ENCODE peak calls at places on chromosomes 6 and 20, in six cellular contexts. One of them, this sample, is unnamed.

GRCh38 chr6:111201155-111201554 is 113.9 kb downstream of the SLC16A10 start:
- DNase-seq in K562: no peak
- DNase-seq in endothelial cell of umbilical vein: no peak
- DNase-seq in A549: no peak
- DNase-seq in GM12878: no peak
- DNase-seq in HepG2: no peak
- DNase-seq in this sample: no peak

GRCh38 chr6:136060759-136061158 is 189.4 kb downstream of the MTFR2 start:
- DNase-seq in K562: no peak
- DNase-seq in A549: no peak
- DNase-seq in HepG2: no peak
- DNase-seq in GM12878: no peak
- DNase-seq in endothelial cell of umbilical vein: no peak
- DNase-seq in this sample: no peak

GRCh38 chr6:28940294-28940858 is 16.6 kb upstream of the TRIM27 start:
- DNase-seq in HepG2: peak
- DNase-seq in K562: peak
- DNase-seq in endothelial cell of umbilical vein: no peak
- DNase-seq in GM12878: peak
- DNase-seq in A549: peak
- DNase-seq in this sample: peak

GRCh38 chr6:50868466-50868865 is 49.8 kb downstream of the TFAP2B start:
- DNase-seq in GM12878: no peak
- DNase-seq in K562: no peak
- DNase-seq in endothelial cell of umbilical vein: no peak
- DNase-seq in A549: no peak
- DNase-seq in HepG2: no peak
- DNase-seq in this sample: no peak

GRCh38 chr6:21588812-21589811 is 4.4 kb upstream of the SOX4 start:
- DNase-seq in GM12878: no peak
- DNase-seq in endothelial cell of umbilical vein: peak
- DNase-seq in K562: peak
- DNase-seq in HepG2: peak
- DNase-seq in A549: peak
- DNase-seq in this sample: peak

GRCh38 chr6:31580807-31581437 is 1.3 kb downstream of the LTB start:
- DNase-seq in K562: peak
- DNase-seq in HepG2: peak
- DNase-seq in A549: peak
- DNase-seq in endothelial cell of umbilical vein: peak
- DNase-seq in GM12878: no peak
- DNase-seq in this sample: peak

GRCh38 chr20:17678886-17679285 is 3.2 kb downstream of the RRBP1 start:
- DNase-seq in GM12878: no peak
- DNase-seq in A549: no peak
- DNase-seq in HepG2: no peak
- DNase-seq in endothelial cell of umbilical vein: no peak
- DNase-seq in K562: no peak
- DNase-seq in this sample: no peak

GRCh38 chr20:14521016-14521415 is 183.6 kb upstream of the FLRT3 start:
- DNase-seq in A549: no peak
- DNase-seq in K562: no peak
- DNase-seq in endothelial cell of umbilical vein: no peak
- DNase-seq in GM12878: no peak
- DNase-seq in HepG2: no peak
- DNase-seq in this sample: no peak

GRCh38 chr6:1103027-1103426 is 208.9 kb upstream of the FOXQ1 start:
- DNase-seq in A549: no peak
- DNase-seq in GM12878: no peak
- DNase-seq in endothelial cell of umbilical vein: no peak
- DNase-seq in HepG2: no peak
- DNase-seq in K562: no peak
- DNase-seq in this sample: no peak

GRCh38 chr6:56292505-56293181 is 45.3 kb upstream of the COL21A1 start:
- DNase-seq in A549: peak
- DNase-seq in GM12878: no peak
- DNase-seq in endothelial cell of umbilical vein: peak
- DNase-seq in K562: peak
- DNase-seq in HepG2: peak
- DNase-seq in this sample: peak

GRCh38 chr6:85405175-85405852 is 44.6 kb upstream of the NT5E start:
- DNase-seq in GM12878: peak
- DNase-seq in A549: peak
- DNase-seq in endothelial cell of umbilical vein: no peak
- DNase-seq in HepG2: peak
- DNase-seq in K562: no peak
- DNase-seq in this sample: no peak

GRCh38 chr6:49497308-49497707 is 2.4 kb upstream of the GLYATL3 start:
- DNase-seq in K562: no peak
- DNase-seq in endothelial cell of umbilical vein: no peak
- DNase-seq in A549: no peak
- DNase-seq in HepG2: no peak
- DNase-seq in GM12878: no peak
- DNase-seq in this sample: no peak

GRCh38 chr6:150686566-150686965 is 86.9 kb downstream of the PLEKHG1 start:
- DNase-seq in HepG2: no peak
- DNase-seq in A549: no peak
- DNase-seq in K562: no peak
- DNase-seq in endothelial cell of umbilical vein: no peak
- DNase-seq in GM12878: no peak
- DNase-seq in this sample: no peak

GRCh38 chr6:1164600-1164999 is 147.3 kb upstream of the FOXQ1 start:
- DNase-seq in GM12878: no peak
- DNase-seq in HepG2: peak
- DNase-seq in endothelial cell of umbilical vein: no peak
- DNase-seq in A549: no peak
- DNase-seq in K562: no peak
- DNase-seq in this sample: no peak

GRCh38 chr6:30568245-30568644 is 3.0 kb upstream of the ABCF1 start:
- DNase-seq in endothelial cell of umbilical vein: no peak
- DNase-seq in K562: peak
- DNase-seq in A549: no peak
- DNase-seq in HepG2: no peak
- DNase-seq in GM12878: no peak
- DNase-seq in this sample: no peak

GRCh38 chr20:22924036-22924737 is 110.9 kb upstream of the SSTR4 start:
- DNase-seq in endothelial cell of umbilical vein: no peak
- DNase-seq in GM12878: no peak
- DNase-seq in HepG2: no peak
- DNase-seq in K562: peak
- DNase-seq in A549: no peak
- DNase-seq in this sample: no peak

GRCh38 chr6:133487174-133487573 is 246.0 kb downstream of the EYA4 start:
- DNase-seq in endothelial cell of umbilical vein: no peak
- DNase-seq in HepG2: no peak
- DNase-seq in GM12878: no peak
- DNase-seq in K562: no peak
- DNase-seq in A549: no peak
- DNase-seq in this sample: no peak

GRCh38 chr20:44414808-44415207 is 59.3 kb downstream of the HNF4A start:
- DNase-seq in K562: no peak
- DNase-seq in endothelial cell of umbilical vein: no peak
- DNase-seq in GM12878: no peak
- DNase-seq in HepG2: peak
- DNase-seq in A549: no peak
- DNase-seq in this sample: no peak

GRCh38 chr6:3292431-3293197 is 33.9 kb downstream of the PSMG4 start:
- DNase-seq in K562: no peak
- DNase-seq in GM12878: no peak
- DNase-seq in A549: no peak
- DNase-seq in endothelial cell of umbilical vein: no peak
- DNase-seq in HepG2: no peak
- DNase-seq in this sample: no peak

GRCh38 chr6:13352165-13352564 is 23.8 kb upstream of the TBC1D7 start:
- DNase-seq in endothelial cell of umbilical vein: no peak
- DNase-seq in GM12878: no peak
- DNase-seq in HepG2: no peak
- DNase-seq in K562: no peak
- DNase-seq in A549: no peak
- DNase-seq in this sample: no peak

GRCh38 chr20:43971233-43971632 is 56.6 kb downstream of the TOX2 start:
- DNase-seq in GM12878: no peak
- DNase-seq in HepG2: no peak
- DNase-seq in A549: no peak
- DNase-seq in K562: no peak
- DNase-seq in endothelial cell of umbilical vein: no peak
- DNase-seq in this sample: no peak

GRCh38 chr20:22213271-22213670 is 371.1 kb downstream of the FOXA2 start:
- DNase-seq in HepG2: no peak
- DNase-seq in GM12878: no peak
- DNase-seq in K562: no peak
- DNase-seq in A549: no peak
- DNase-seq in endothelial cell of umbilical vein: no peak
- DNase-seq in this sample: no peak

GRCh38 chr20:47506850-47507249 is 5.2 kb downstream of the NCOA3 start:
- DNase-seq in HepG2: no peak
- DNase-seq in A549: no peak
- DNase-seq in GM12878: no peak
- DNase-seq in endothelial cell of umbilical vein: no peak
- DNase-seq in K562: no peak
- DNase-seq in this sample: no peak

GRCh38 chr20:61965606-61966491 is 99.8 kb downstream of the TAF4 start:
- DNase-seq in K562: no peak
- DNase-seq in endothelial cell of umbilical vein: no peak
- DNase-seq in A549: no peak
- DNase-seq in GM12878: no peak
- DNase-seq in HepG2: peak
- DNase-seq in this sample: no peak

GRCh38 chr6:116444092-116444491 is 17.1 kb upstream of the CALHM6 start:
- DNase-seq in A549: peak
- DNase-seq in endothelial cell of umbilical vein: peak
- DNase-seq in HepG2: peak
- DNase-seq in GM12878: no peak
- DNase-seq in K562: peak
- DNase-seq in this sample: peak

GRCh38 chr6:465531-466348 is 74.2 kb downstream of the IRF4 start:
- DNase-seq in endothelial cell of umbilical vein: no peak
- DNase-seq in HepG2: no peak
- DNase-seq in K562: no peak
- DNase-seq in GM12878: no peak
- DNase-seq in A549: no peak
- DNase-seq in this sample: no peak

GRCh38 chr6:47737406-47737805 is 39.0 kb downstream of the ADGRF4 start:
- DNase-seq in GM12878: no peak
- DNase-seq in HepG2: no peak
- DNase-seq in K562: no peak
- DNase-seq in endothelial cell of umbilical vein: no peak
- DNase-seq in A549: no peak
- DNase-seq in this sample: no peak

GRCh38 chr6:158503222-158503621 is 56.7 kb upstream of the TMEM181 start:
- DNase-seq in HepG2: no peak
- DNase-seq in A549: no peak
- DNase-seq in K562: no peak
- DNase-seq in GM12878: no peak
- DNase-seq in endothelial cell of umbilical vein: no peak
- DNase-seq in this sample: no peak

GRCh38 chr20:3980260-3981131 is 34.9 kb downstream of the RNF24 start:
- DNase-seq in HepG2: peak
- DNase-seq in GM12878: no peak
- DNase-seq in A549: peak
- DNase-seq in K562: peak
- DNase-seq in endothelial cell of umbilical vein: peak
- DNase-seq in this sample: peak

GRCh38 chr20:52269327-52269726 is 77.7 kb upstream of the ZFP64 start:
- DNase-seq in K562: no peak
- DNase-seq in endothelial cell of umbilical vein: no peak
- DNase-seq in HepG2: no peak
- DNase-seq in A549: no peak
- DNase-seq in GM12878: no peak
- DNase-seq in this sample: peak
- TF ChIP-seq MYC in K562: no peak
- TF ChIP-seq MYC in endothelial cell of umbilical vein: no peak
- TF ChIP-seq MYC in HepG2: no peak
- TF ChIP-seq MYC in A549: no peak
- TF ChIP-seq MYC in GM12878: no peak
- TF ChIP-seq MYC in this sample: peak

GRCh38 chr6:35497571-35498406 is 910 bp upstream of the TEAD3 start:
- DNase-seq in HepG2: peak
- DNase-seq in endothelial cell of umbilical vein: peak
- DNase-seq in A549: peak
- DNase-seq in K562: peak
- DNase-seq in GM12878: no peak
- DNase-seq in this sample: peak
- TF ChIP-seq CTCF in HepG2: peak
- TF ChIP-seq CTCF in endothelial cell of umbilical vein: no peak
- TF ChIP-seq CTCF in A549: no peak
- TF ChIP-seq CTCF in K562: no peak
- TF ChIP-seq CTCF in GM12878: no peak
- TF ChIP-seq CTCF in this sample: no peak

DNA sequence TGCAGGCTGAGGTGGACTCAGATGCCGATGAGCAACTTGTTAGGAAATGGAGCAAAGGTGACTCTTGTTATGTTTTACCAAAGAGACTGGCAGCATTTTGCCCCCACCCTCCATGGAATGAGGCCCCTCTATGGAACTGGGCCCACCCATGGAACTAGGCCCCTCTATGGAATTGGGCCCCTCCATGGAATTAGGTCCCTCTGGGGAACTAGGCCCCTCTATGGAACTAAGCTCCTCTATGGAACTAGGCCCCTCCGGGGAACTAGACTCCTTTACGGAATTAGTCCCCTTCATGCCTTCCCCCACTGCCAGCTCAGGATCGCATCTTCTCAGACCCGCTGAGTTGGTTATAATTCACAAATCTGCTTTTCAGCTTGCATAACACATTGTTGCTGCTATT is 144.9 kb downstream of the THBS2 start:
- DNase-seq in GM12878: no peak
- DNase-seq in A549: no peak
- DNase-seq in K562: no peak
- DNase-seq in endothelial cell of umbilical vein: no peak
- DNase-seq in HepG2: no peak
- DNase-seq in this sample: no peak
- H3K4me3 ChIP-seq in GM12878: no peak
- H3K4me3 ChIP-seq in A549: no peak
- H3K4me3 ChIP-seq in K562: no peak
- H3K4me3 ChIP-seq in endothelial cell of umbilical vein: no peak
- H3K4me3 ChIP-seq in HepG2: no peak
- H3K4me3 ChIP-seq in this sample: no peak

GRCh38 chr6:134851548-134851947 is 98.4 kb downstream of the ALDH8A1 start:
- DNase-seq in endothelial cell of umbilical vein: no peak
- DNase-seq in GM12878: no peak
- DNase-seq in HepG2: no peak
- DNase-seq in A549: no peak
- DNase-seq in K562: no peak
- DNase-seq in this sample: no peak
- TF ChIP-seq MYC in endothelial cell of umbilical vein: no peak
- TF ChIP-seq MYC in GM12878: no peak
- TF ChIP-seq MYC in HepG2: no peak
- TF ChIP-seq MYC in A549: no peak
- TF ChIP-seq MYC in K562: no peak
- TF ChIP-seq MYC in this sample: no peak

This sample was measured in NB4.